ENCODE peak calls at places on chromosomes 11 and 22, in five cellular contexts. M is H9, E is H1, T is neuronal stem cell, R is trophoblast cell. L is an unnamed sample.

GRCh38 chr22:30575011-30575671 is 676 bp upstream of the GAL3ST1 start:
- DNase-seq in M (peak), R (peak), T (no peak), E (no peak), L (peak)

GRCh38 chr11:13304655-13305340 is 27.2 kb downstream of the BMAL1 start:
- DNase-seq in R (no peak), E (no peak), M (no peak), T (no peak), L (no peak)

GRCh38 chr11:67372232-67372992 is 986 bp downstream of the CLCF1 start:
- DNase-seq in E (no peak), R (no peak), M (no peak), T (no peak), L (no peak)

GRCh38 chr11:40293655-40294342 is 1165.7 kb downstream of the LRRC4C start:
- DNase-seq in E (peak), T (peak), M (peak), R (peak), L (peak)

GRCh38 chr22:46556775-46557174 is 19.4 kb upstream of the CELSR1 start:
- DNase-seq in T (no peak), M (no peak), R (no peak), E (no peak), L (no peak)

GRCh38 chr22:28123989-28124766 is 205.1 kb upstream of the PITPNB start:
- DNase-seq in R (no peak), M (no peak), T (no peak), E (no peak), L (no peak)

GRCh38 chr22:48053973-48054372 is 1291.5 kb downstream of the TBC1D22A start:
- DNase-seq in E (no peak), T (no peak), R (no peak), M (peak), L (no peak)

GRCh38 chr22:37703906-37704305 is 7.1 kb downstream of the TRIOBP start:
- DNase-seq in E (no peak), T (no peak), R (no peak), M (no peak), L (no peak)

GRCh38 chr11:38089728-38090127 is 1491.7 kb upstream of the RAG2 start:
- DNase-seq in M (no peak), E (no peak), T (no peak), R (peak), L (peak)

GRCh38 chr11:96338910-96339703 is 3.9 kb downstream of the MAML2 start:
- DNase-seq in R (peak), T (no peak), E (no peak), M (peak), L (peak)

GRCh38 chr11:119808431-119809185 is 79.6 kb upstream of the NECTIN1 start:
- DNase-seq in M (no peak), T (no peak), R (no peak), E (no peak), L (no peak)

GRCh38 chr11:44456544-44457270 is 108.8 kb upstream of the CD82 start:
- DNase-seq in M (no peak), E (no peak), R (no peak), T (no peak), L (no peak)

GRCh38 chr22:29738118-29738815 is 18.5 kb downstream of the CABP7 start:
- DNase-seq in E (no peak), R (no peak), T (no peak), M (no peak), L (no peak)

GRCh38 chr22:22584722-22585121 is 25.7 kb upstream of the PRAME start:
- DNase-seq in T (no peak), E (no peak), R (no peak), M (no peak), L (no peak)

GRCh38 chr11:1152316-1153104 is 5.2 kb upstream of the MUC5AC start:
- DNase-seq in T (no peak), E (no peak), R (peak), M (peak), L (peak)

GRCh38 chr11:60251485-60252207 is 8.7 kb upstream of the MS4A4E start:
- DNase-seq in M (peak), T (peak), E (no peak), R (no peak), L (peak)

GRCh38 chr11:117870176-117870952 is 6.1 kb downstream of the FXYD6 start:
- DNase-seq in M (no peak), R (no peak), T (no peak), E (no peak), L (no peak)

GRCh38 chr11:128482512-128483191 is 104.7 kb downstream of the ETS1 start:
- DNase-seq in M (no peak), E (no peak), R (no peak), T (no peak), L (peak)

GRCh38 chr22:48758905-48759875 is 1068.5 kb downstream of the BRD1 start:
- DNase-seq in T (no peak), R (no peak), E (no peak), M (peak), L (no peak)

GRCh38 chr11:69516526-69516925 is 35.1 kb downstream of the LINC01488 start:
- DNase-seq in M (no peak), R (no peak), T (no peak), E (no peak), L (no peak)

GRCh38 chr11:22597062-22597461 is 28.6 kb downstream of the FANCF start:
- DNase-seq in E (no peak), M (no peak), R (no peak), T (no peak), L (no peak)
- H2BK12ac ChIP-seq in E (no peak), M (no peak), R (no peak), T (no peak), L (no peak)

GRCh38 chr11:86158716-86159669 is 85.6 kb upstream of the EED start:
- DNase-seq in M (no peak), T (no peak), R (no peak), E (no peak), L (no peak)
- H3K14ac ChIP-seq in M (no peak), T (no peak), R (no peak), E (no peak), L (no peak)

GRCh38 chr11:100576044-100577021 is 110.8 kb upstream of the ARHGAP42 start:
- DNase-seq in M (no peak), R (peak), E (no peak), T (peak), L (peak)
- H2BK12ac ChIP-seq in M (no peak), R (no peak), E (no peak), T (no peak), L (no peak)

DNA sequence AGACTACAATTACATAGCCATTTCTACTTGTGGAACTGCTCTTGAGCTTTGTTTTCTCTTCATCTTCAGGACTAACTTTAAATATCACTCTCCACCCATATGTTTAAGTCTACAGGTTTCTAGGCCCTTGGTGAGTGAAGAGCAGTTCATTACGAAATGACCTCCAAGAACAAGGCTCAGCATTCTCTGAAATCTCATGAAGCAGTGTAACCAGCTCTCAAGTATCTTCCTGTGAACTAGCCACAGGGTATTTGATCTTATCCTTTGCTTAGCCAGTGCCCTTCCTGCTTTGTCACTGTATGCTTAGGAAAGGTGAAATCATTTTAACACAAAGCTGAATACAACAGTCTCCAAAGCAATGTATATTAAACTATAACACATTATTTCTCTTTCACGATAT is 20.4 kb upstream of the LYVE1 start:
- DNase-seq in R (peak), M (no peak), T (no peak), E (no peak), L (peak)
- H3K14ac ChIP-seq in R (no peak), M (no peak), T (no peak), E (no peak), L (no peak)

GRCh38 chr11:17366491-17366890 is 14.9 kb downstream of the NCR3LG1 start:
- DNase-seq in T (no peak), E (no peak), R (no peak), M (no peak), L (no peak)
- H2BK12ac ChIP-seq in T (no peak), E (no peak), R (no peak), M (no peak), L (no peak)

GRCh38 chr11:5625281-5625680 is 480 bp downstream of the TRIM34 start:
- DNase-seq in E (no peak), M (no peak), T (no peak), R (no peak), L (no peak)

GRCh38 chr11:5621580-5621979 is 3.2 kb upstream of the TRIM34 start:
- DNase-seq in R (no peak), T (no peak), E (no peak), M (no peak), L (no peak)

GRCh38 chr11:5622802-5623201 is 2.0 kb upstream of the TRIM34 start:
- DNase-seq in R (no peak), M (no peak), T (no peak), E (no peak), L (no peak)

GRCh38 chr11:5624489-5625278 is at the start of gene TRIM34:
- DNase-seq in T (peak), M (peak), R (peak), E (no peak), L (peak)

DNA sequence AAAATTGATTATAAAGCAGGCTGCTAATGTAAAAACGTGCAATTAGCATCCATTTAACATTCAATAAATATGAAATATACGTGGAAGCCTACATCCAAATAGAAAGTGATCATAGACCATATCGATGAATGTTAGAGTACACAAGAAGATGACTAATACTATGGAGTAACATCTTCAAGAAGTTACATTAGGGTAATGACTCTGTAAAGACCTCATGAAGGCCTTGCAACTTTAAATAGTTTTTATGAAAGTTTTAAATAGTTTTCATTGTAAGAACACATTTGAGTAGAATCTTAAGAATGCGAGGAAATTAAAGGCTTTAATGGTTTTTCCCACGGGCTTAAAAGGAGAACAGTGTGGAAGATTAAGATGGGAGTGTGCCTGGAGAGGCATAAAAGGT is 1.4 kb downstream of the TRIM34 start:
- DNase-seq in M (no peak), T (no peak), E (no peak), R (peak), L (peak)
- H3K14ac ChIP-seq in M (no peak), T (no peak), E (no peak), R (no peak), L (no peak)

GRCh38 chr11:130882138-130882551 is 34.1 kb downstream of the SNX19 start:
- DNase-seq in T (no peak), M (no peak), E (no peak), R (no peak), L (no peak)
- H2BK12ac ChIP-seq in T (no peak), M (no peak), E (no peak), R (no peak), L (no peak)

GRCh38 chr22:35560824-35561223 is 20.2 kb downstream of the RASD2 start:
- DNase-seq in M (no peak), T (no peak), E (no peak), R (no peak), L (no peak)
- H3K14ac ChIP-seq in M (no peak), T (no peak), E (no peak), R (no peak), L (no peak)

L was measured in mesenchymal stem cell.